ENCODE peak calls at places on chromosomes 7 and 10, in six cellular contexts. One of them, this sample, is unnamed.

GRCh38 chr10:44376504-44377099 is 8.3 kb downstream of the CXCL12 start:
- DNase-seq in spleen: no peak
- DNase-seq in suprapubic skin: no peak
- DNase-seq in HepG2: no peak
- DNase-seq in GM23338: no peak
- DNase-seq in SK-N-SH: no peak
- DNase-seq in this sample: no peak

GRCh38 chr10:59432207-59432900 is 70.0 kb upstream of the FAM13C start:
- DNase-seq in suprapubic skin: no peak
- DNase-seq in SK-N-SH: no peak
- DNase-seq in GM23338: no peak
- DNase-seq in spleen: no peak
- DNase-seq in HepG2: no peak
- DNase-seq in this sample: no peak

GRCh38 chr7:20793686-20794394 is 7.2 kb upstream of the SP8 start:
- DNase-seq in SK-N-SH: no peak
- DNase-seq in spleen: no peak
- DNase-seq in suprapubic skin: no peak
- DNase-seq in GM23338: peak
- DNase-seq in HepG2: no peak
- DNase-seq in this sample: no peak

GRCh38 chr7:110522751-110523200 is 568.2 kb upstream of the LRRN3 start:
- DNase-seq in HepG2: peak
- DNase-seq in suprapubic skin: no peak
- DNase-seq in GM23338: peak
- DNase-seq in SK-N-SH: peak
- DNase-seq in spleen: no peak
- DNase-seq in this sample: no peak

GRCh38 chr7:144416341-144416740 is 12.8 kb upstream of the NOBOX start:
- DNase-seq in GM23338: no peak
- DNase-seq in HepG2: no peak
- DNase-seq in suprapubic skin: no peak
- DNase-seq in SK-N-SH: no peak
- DNase-seq in spleen: no peak
- DNase-seq in this sample: no peak

GRCh38 chr10:22455068-22455467 is 109.8 kb downstream of the SPAG6 start:
- DNase-seq in suprapubic skin: no peak
- DNase-seq in GM23338: no peak
- DNase-seq in SK-N-SH: no peak
- DNase-seq in HepG2: no peak
- DNase-seq in spleen: no peak
- DNase-seq in this sample: no peak

GRCh38 chr10:119478111-119479047 is 64.1 kb downstream of the RGS10 start:
- DNase-seq in GM23338: no peak
- DNase-seq in HepG2: no peak
- DNase-seq in SK-N-SH: no peak
- DNase-seq in suprapubic skin: no peak
- DNase-seq in spleen: peak
- DNase-seq in this sample: no peak

GRCh38 chr7:26036092-26036491 is 115.9 kb upstream of the NFE2L3 start:
- DNase-seq in SK-N-SH: no peak
- DNase-seq in HepG2: no peak
- DNase-seq in spleen: no peak
- DNase-seq in GM23338: no peak
- DNase-seq in suprapubic skin: no peak
- DNase-seq in this sample: no peak

GRCh38 chr7:84914598-84914997 is 272.3 kb downstream of the SEMA3D start:
- DNase-seq in spleen: no peak
- DNase-seq in HepG2: peak
- DNase-seq in GM23338: peak
- DNase-seq in suprapubic skin: no peak
- DNase-seq in SK-N-SH: no peak
- DNase-seq in this sample: no peak

GRCh38 chr7:29557954-29558353 is 5.7 kb upstream of the PRR15 start:
- DNase-seq in GM23338: peak
- DNase-seq in HepG2: no peak
- DNase-seq in spleen: no peak
- DNase-seq in suprapubic skin: no peak
- DNase-seq in SK-N-SH: no peak
- DNase-seq in this sample: no peak

GRCh38 chr10:112952282-112952991 is 2.4 kb downstream of the TCF7L2 start:
- DNase-seq in HepG2: no peak
- DNase-seq in GM23338: peak
- DNase-seq in spleen: peak
- DNase-seq in suprapubic skin: no peak
- DNase-seq in SK-N-SH: peak
- DNase-seq in this sample: no peak

GRCh38 chr7:41869091-41869490 is 166.2 kb upstream of the INHBA start:
- DNase-seq in HepG2: no peak
- DNase-seq in GM23338: no peak
- DNase-seq in SK-N-SH: no peak
- DNase-seq in spleen: no peak
- DNase-seq in suprapubic skin: no peak
- DNase-seq in this sample: no peak

GRCh38 chr7:105837765-105838241 is 38.6 kb downstream of the ATXN7L1 start:
- DNase-seq in SK-N-SH: no peak
- DNase-seq in HepG2: no peak
- DNase-seq in GM23338: peak
- DNase-seq in spleen: no peak
- DNase-seq in suprapubic skin: no peak
- DNase-seq in this sample: no peak

GRCh38 chr10:17273403-17273802 is 45.4 kb downstream of the VIM start:
- DNase-seq in HepG2: no peak
- DNase-seq in SK-N-SH: no peak
- DNase-seq in spleen: no peak
- DNase-seq in GM23338: no peak
- DNase-seq in suprapubic skin: no peak
- DNase-seq in this sample: no peak

GRCh38 chr10:67606572-67606971 is 89.4 kb downstream of the CTNNA3 start:
- DNase-seq in SK-N-SH: no peak
- DNase-seq in spleen: no peak
- DNase-seq in suprapubic skin: no peak
- DNase-seq in HepG2: no peak
- DNase-seq in GM23338: peak
- DNase-seq in this sample: no peak

GRCh38 chr10:91090761-91091529 is 129.5 kb upstream of the PCGF5 start:
- DNase-seq in spleen: no peak
- DNase-seq in SK-N-SH: peak
- DNase-seq in HepG2: peak
- DNase-seq in suprapubic skin: no peak
- DNase-seq in GM23338: no peak
- DNase-seq in this sample: no peak

GRCh38 chr10:88162852-88163251 is 299.4 kb downstream of the PTEN start:
- DNase-seq in suprapubic skin: no peak
- DNase-seq in GM23338: no peak
- DNase-seq in HepG2: no peak
- DNase-seq in SK-N-SH: no peak
- DNase-seq in spleen: no peak
- DNase-seq in this sample: no peak

GRCh38 chr10:870564-871166 is 60.8 kb downstream of the LARP4B start:
- DNase-seq in spleen: no peak
- DNase-seq in HepG2: no peak
- DNase-seq in GM23338: no peak
- DNase-seq in suprapubic skin: no peak
- DNase-seq in SK-N-SH: no peak
- DNase-seq in this sample: no peak

GRCh38 chr10:47058961-47059391 is 147.7 kb downstream of the PTPN20 start:
- DNase-seq in GM23338: no peak
- DNase-seq in spleen: peak
- DNase-seq in suprapubic skin: peak
- DNase-seq in SK-N-SH: no peak
- DNase-seq in HepG2: no peak
- DNase-seq in this sample: peak

GRCh38 chr7:6614941-6615737 is at the start of gene ZNF853:
- DNase-seq in HepG2: no peak
- DNase-seq in GM23338: peak
- DNase-seq in suprapubic skin: no peak
- DNase-seq in SK-N-SH: peak
- DNase-seq in spleen: peak
- DNase-seq in this sample: no peak

GRCh38 chr7:46993396-46993795 is 588.5 kb downstream of the TNS3 start:
- DNase-seq in HepG2: no peak
- DNase-seq in SK-N-SH: no peak
- DNase-seq in spleen: no peak
- DNase-seq in GM23338: no peak
- DNase-seq in suprapubic skin: no peak
- DNase-seq in this sample: no peak

GRCh38 chr10:71773221-71773971 is at the start of gene VSIR:
- DNase-seq in spleen: peak
- DNase-seq in HepG2: peak
- DNase-seq in GM23338: peak
- DNase-seq in suprapubic skin: peak
- DNase-seq in SK-N-SH: peak
- DNase-seq in this sample: no peak

DNA sequence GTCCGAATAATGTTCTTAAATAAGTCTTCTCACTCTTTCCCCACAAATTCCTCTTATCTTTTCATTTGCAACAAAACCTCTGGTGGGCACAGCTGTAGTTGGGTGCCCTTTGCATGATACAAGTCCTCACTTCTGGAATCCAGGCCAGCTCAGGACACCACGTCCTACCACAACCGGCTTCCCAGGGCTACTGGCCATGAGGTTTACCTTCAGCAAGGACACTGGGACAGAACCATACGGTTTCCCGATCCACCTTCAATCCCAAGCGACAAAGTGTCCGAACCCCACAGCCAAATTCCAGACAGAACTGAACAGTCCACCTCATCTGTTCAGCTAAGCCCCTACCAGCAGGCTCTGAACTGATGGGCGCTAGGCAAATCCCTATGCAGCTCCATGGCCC is 174.6 kb downstream of the FAM107B start:
- DNase-seq in suprapubic skin: no peak
- DNase-seq in SK-N-SH: no peak
- DNase-seq in spleen: no peak
- DNase-seq in HepG2: no peak
- DNase-seq in GM23338: no peak
- DNase-seq in this sample: peak
- TF ChIP-seq POLR2AphosphoS5 in suprapubic skin: no peak
- TF ChIP-seq POLR2AphosphoS5 in SK-N-SH: no peak
- TF ChIP-seq POLR2AphosphoS5 in spleen: no peak
- TF ChIP-seq POLR2AphosphoS5 in HepG2: no peak
- TF ChIP-seq POLR2AphosphoS5 in GM23338: no peak
- TF ChIP-seq POLR2AphosphoS5 in this sample: no peak

GRCh38 chr7:96287168-96287567 is 34.7 kb downstream of the SLC25A13 start:
- DNase-seq in suprapubic skin: no peak
- DNase-seq in spleen: no peak
- DNase-seq in SK-N-SH: no peak
- DNase-seq in GM23338: no peak
- DNase-seq in HepG2: no peak
- DNase-seq in this sample: no peak

GRCh38 chr7:96285579-96285978 is 36.3 kb downstream of the SLC25A13 start:
- DNase-seq in spleen: no peak
- DNase-seq in GM23338: no peak
- DNase-seq in HepG2: no peak
- DNase-seq in suprapubic skin: no peak
- DNase-seq in SK-N-SH: no peak
- DNase-seq in this sample: no peak

GRCh38 chr7:96284240-96284639 is 37.7 kb downstream of the SLC25A13 start:
- DNase-seq in spleen: no peak
- DNase-seq in HepG2: no peak
- DNase-seq in GM23338: no peak
- DNase-seq in SK-N-SH: no peak
- DNase-seq in suprapubic skin: no peak
- DNase-seq in this sample: no peak

GRCh38 chr7:96284838-96285237 is 37.1 kb downstream of the SLC25A13 start:
- DNase-seq in spleen: no peak
- DNase-seq in HepG2: no peak
- DNase-seq in GM23338: no peak
- DNase-seq in suprapubic skin: no peak
- DNase-seq in SK-N-SH: no peak
- DNase-seq in this sample: no peak

GRCh38 chr7:96282835-96283234 is 39.1 kb downstream of the SLC25A13 start:
- DNase-seq in suprapubic skin: no peak
- DNase-seq in SK-N-SH: no peak
- DNase-seq in spleen: no peak
- DNase-seq in GM23338: no peak
- DNase-seq in HepG2: no peak
- DNase-seq in this sample: no peak
- TF ChIP-seq POLR2AphosphoS5 in suprapubic skin: no peak
- TF ChIP-seq POLR2AphosphoS5 in SK-N-SH: no peak
- TF ChIP-seq POLR2AphosphoS5 in spleen: no peak
- TF ChIP-seq POLR2AphosphoS5 in GM23338: no peak
- TF ChIP-seq POLR2AphosphoS5 in HepG2: no peak
- TF ChIP-seq POLR2AphosphoS5 in this sample: no peak

DNA sequence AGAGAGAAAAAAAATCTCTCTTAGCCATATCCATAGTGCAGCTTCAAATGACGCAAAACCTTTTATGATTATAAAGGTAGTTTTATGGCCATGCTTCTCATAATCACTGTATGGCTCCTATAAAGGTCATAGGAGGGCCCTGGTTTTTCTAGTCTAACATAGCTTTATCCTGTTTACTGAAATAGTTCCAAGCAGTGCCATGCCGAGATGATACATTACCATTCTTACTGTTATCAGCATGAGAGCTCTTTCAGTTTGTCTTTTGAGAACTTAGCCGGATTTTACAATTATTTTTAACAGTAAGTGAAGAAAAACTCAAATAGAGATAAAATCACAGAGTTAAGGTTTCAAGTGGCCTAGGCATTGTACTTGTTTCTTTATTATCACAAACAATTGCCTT is 35.2 kb downstream of the KCND2 start:
- DNase-seq in GM23338: no peak
- DNase-seq in SK-N-SH: no peak
- DNase-seq in spleen: no peak
- DNase-seq in suprapubic skin: no peak
- DNase-seq in HepG2: no peak
- DNase-seq in this sample: no peak
- TF ChIP-seq POLR2AphosphoS5 in GM23338: no peak
- TF ChIP-seq POLR2AphosphoS5 in SK-N-SH: no peak
- TF ChIP-seq POLR2AphosphoS5 in spleen: no peak
- TF ChIP-seq POLR2AphosphoS5 in suprapubic skin: no peak
- TF ChIP-seq POLR2AphosphoS5 in HepG2: no peak
- TF ChIP-seq POLR2AphosphoS5 in this sample: no peak

DNA sequence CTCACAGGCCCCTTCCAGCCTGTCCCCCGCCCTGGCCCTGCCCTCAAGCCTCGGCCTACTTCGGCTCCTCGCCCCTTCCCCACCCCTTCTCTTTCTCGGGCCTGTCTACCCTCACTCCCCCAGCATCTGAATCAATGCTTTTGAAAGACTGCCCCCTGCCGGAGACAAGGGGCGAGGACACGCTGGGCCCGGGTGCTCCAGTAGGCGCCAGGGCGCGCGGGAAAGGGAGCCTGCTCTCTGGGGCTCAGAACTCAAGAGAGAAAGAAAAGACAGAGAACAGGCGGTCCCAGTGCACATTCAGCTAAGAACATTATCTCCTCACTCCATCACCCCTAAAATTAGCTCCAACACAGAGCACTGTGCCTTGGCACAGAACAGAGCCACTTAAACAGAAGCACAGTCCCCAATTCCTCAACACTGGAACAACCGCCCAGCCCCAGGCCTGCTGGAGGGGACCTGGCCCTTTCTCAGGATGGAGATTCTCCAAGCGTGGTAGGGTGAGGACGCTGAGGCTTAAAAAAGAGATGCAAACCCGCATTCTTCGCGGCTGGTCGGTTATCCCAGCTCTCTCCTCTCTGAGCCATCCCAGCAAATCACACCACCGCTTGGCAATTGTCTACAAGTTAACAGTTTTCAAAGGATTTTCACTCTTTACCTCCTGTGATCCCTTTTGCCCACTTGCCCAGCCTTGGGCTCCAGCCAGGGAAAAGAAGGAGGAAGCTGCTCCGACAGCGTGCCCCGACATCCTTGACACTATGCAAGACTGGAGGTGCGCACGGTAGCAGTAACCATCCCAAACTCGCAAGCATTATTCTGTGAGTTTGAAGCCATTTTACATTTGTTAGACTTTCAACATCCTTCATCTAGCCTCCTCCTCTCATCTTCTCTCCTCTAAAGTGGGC is 2.1 kb downstream of the GIGYF1 start:
- DNase-seq in spleen: peak
- DNase-seq in suprapubic skin: no peak
- DNase-seq in SK-N-SH: peak
- DNase-seq in HepG2: peak
- DNase-seq in GM23338: peak
- DNase-seq in this sample: no peak
- TF ChIP-seq POLR2AphosphoS5 in spleen: peak
- TF ChIP-seq POLR2AphosphoS5 in suprapubic skin: no peak
- TF ChIP-seq POLR2AphosphoS5 in SK-N-SH: no peak
- TF ChIP-seq POLR2AphosphoS5 in HepG2: no peak
- TF ChIP-seq POLR2AphosphoS5 in GM23338: no peak
- TF ChIP-seq POLR2AphosphoS5 in this sample: peak